ENCODE peak calls at places on chromosomes 1 and 21, in four cellular contexts. Q is neural progenitor cell, N is hepatocyte, G is IMR-90. U is an unnamed sample. For H3K27me3 and H3K4me1, the result is how much of the 10 kb centered on the place peaks cover.

GRCh38 chr1:229165327-229165726 is 105.6 kb upstream of the RAB4A start:
- DNase-seq in Q (no peak), N (no peak), G (no peak), U (no peak)

GRCh38 chr1:117757668-117758067 is 151.8 kb downstream of the TENT5C start:
- DNase-seq in Q (no peak), N (no peak), G (peak), U (no peak)

GRCh38 chr1:202058001-202058908 is 47.9 kb downstream of the ELF3 start:
- DNase-seq in Q (no peak), N (no peak), G (peak), U (peak)

GRCh38 chr1:206098242-206098919 is 18.8 kb downstream of the AVPR1B start:
- DNase-seq in Q (no peak), N (no peak), G (no peak), U (no peak)

GRCh38 chr1:119298687-119299086 is 69.9 kb upstream of the HAO2 start:
- DNase-seq in Q (no peak), N (no peak), G (peak), U (no peak)

GRCh38 chr1:232110281-232111090 is 483.9 kb downstream of the DISC1 start:
- DNase-seq in Q (peak), N (peak), G (peak), U (no peak)

GRCh38 chr1:207918571-207918970 is 7.6 kb upstream of the CD34 start:
- DNase-seq in Q (peak), N (no peak), G (no peak), U (no peak)

GRCh38 chr21:15928196-15928595 is 198.4 kb downstream of the USP25 start:
- DNase-seq in Q (no peak), N (no peak), G (no peak), U (no peak)

GRCh38 chr21:26840206-26840605 is 5.0 kb downstream of the ADAMTS1 start:
- DNase-seq in Q (no peak), N (no peak), G (no peak), U (no peak)

GRCh38 chr1:84907095-84907827 is 14.3 kb upstream of the LPAR3 start:
- DNase-seq in Q (no peak), N (no peak), G (peak), U (no peak)

GRCh38 chr1:37831809-37832208 is 23.8 kb upstream of the YRDC start:
- DNase-seq in Q (no peak), N (no peak), G (no peak), U (no peak)

GRCh38 chr1:9728451-9729295 is 77.1 kb downstream of the PIK3CD start:
- DNase-seq in Q (no peak), N (no peak), G (no peak), U (no peak)

GRCh38 chr1:41422306-41422705 is 61.1 kb downstream of the FOXO6 start:
- DNase-seq in Q (no peak), N (no peak), G (no peak), U (no peak)

GRCh38 chr1:48853006-48853405 is 76.3 kb upstream of the BEND5 start:
- DNase-seq in Q (no peak), N (no peak), G (peak), U (peak)

GRCh38 chr21:42781981-42782722 is 97.2 kb downstream of the WDR4 start:
- DNase-seq in Q (no peak), N (no peak), G (no peak), U (no peak)

GRCh38 chr1:14522331-14523241 is 75.9 kb upstream of the KAZN start:
- DNase-seq in Q (peak), N (peak), G (peak), U (no peak)

GRCh38 chr1:77424236-77424635 is 142.4 kb downstream of the AK5 start:
- DNase-seq in Q (no peak), N (no peak), G (peak), U (no peak)

GRCh38 chr1:95197616-95198252 is 36.3 kb upstream of the RWDD3 start:
- DNase-seq in Q (peak), N (no peak), G (peak), U (no peak)

GRCh38 chr1:19932866-19933265 is 9.4 kb upstream of the PLA2G2E start:
- DNase-seq in Q (no peak), N (no peak), G (no peak), U (no peak)

GRCh38 chr1:1402081-1402900 is 3.2 kb upstream of the CCNL2 start:
- DNase-seq in Q (peak), N (peak), G (peak), U (peak)

GRCh38 chr1:153680120-153680403 is 1.6 kb downstream of the NPR1 start:
- DNase-seq in Q (no peak), N (no peak), G (no peak), U (no peak)

GRCh38 chr1:36482724-36483388 is at the start of gene CSF3R:
- DNase-seq in Q (no peak), N (no peak), G (no peak), U (no peak)

GRCh38 chr1:82388679-82389078 is 587.9 kb downstream of the ADGRL2 start:
- DNase-seq in Q (no peak), N (peak), G (peak), U (no peak)

GRCh38 chr1:157133431-157133830 is 4.8 kb downstream of the ETV3 start:
- DNase-seq in Q (no peak), N (no peak), G (no peak), U (no peak)

GRCh38 chr1:157135646-157136045 is 2.5 kb downstream of the ETV3 start:
- DNase-seq in Q (no peak), N (no peak), G (no peak), U (peak)

GRCh38 chr1:157136133-157136532 is 2.1 kb downstream of the ETV3 start:
- DNase-seq in Q (no peak), N (peak), G (no peak), U (no peak)

GRCh38 chr1:157135070-157135469 is 3.1 kb downstream of the ETV3 start:
- DNase-seq in Q (no peak), N (no peak), G (no peak), U (no peak)

DNA sequence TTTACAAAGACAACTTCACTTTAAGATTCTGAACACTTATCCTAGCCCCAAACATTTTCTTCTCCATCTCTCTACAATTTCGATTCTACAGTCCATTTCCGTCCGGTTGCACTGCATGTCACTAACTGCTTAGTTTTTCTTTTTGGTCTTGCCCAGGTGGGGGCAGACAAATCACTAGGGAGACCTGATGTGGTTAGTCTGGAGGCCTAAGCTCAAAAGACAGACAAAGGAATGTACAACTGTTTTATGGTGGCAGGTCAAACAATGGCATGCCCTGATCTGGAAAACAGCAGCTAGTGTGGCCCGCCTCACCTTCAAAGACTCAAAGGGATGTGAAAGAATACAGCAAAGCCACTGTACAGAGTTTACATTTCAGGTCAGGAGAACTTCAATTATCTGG is 3.8 kb downstream of the ETV3 start:
- DNase-seq in Q (no peak), N (no peak), G (no peak), U (no peak)
- H3K4me2 ChIP-seq in Q (no peak), N (peak), G (no peak), U (no peak)

GRCh38 chr1:228003461-228004330 is 3.1 kb upstream of the WNT3A start:
- DNase-seq in Q (no peak), N (no peak), G (no peak), U (no peak)

GRCh38 chr1:228004331-228004871 is 2.4 kb upstream of the WNT3A start:
- DNase-seq in Q (peak), N (peak), G (no peak), U (peak)

GRCh38 chr1:228000836-228001563 is 5.8 kb upstream of the WNT3A start:
- DNase-seq in Q (no peak), N (no peak), G (no peak), U (no peak)

GRCh38 chr1:228001738-228002535 is 4.9 kb upstream of the WNT3A start:
- DNase-seq in Q (no peak), N (no peak), G (no peak), U (no peak)

DNA sequence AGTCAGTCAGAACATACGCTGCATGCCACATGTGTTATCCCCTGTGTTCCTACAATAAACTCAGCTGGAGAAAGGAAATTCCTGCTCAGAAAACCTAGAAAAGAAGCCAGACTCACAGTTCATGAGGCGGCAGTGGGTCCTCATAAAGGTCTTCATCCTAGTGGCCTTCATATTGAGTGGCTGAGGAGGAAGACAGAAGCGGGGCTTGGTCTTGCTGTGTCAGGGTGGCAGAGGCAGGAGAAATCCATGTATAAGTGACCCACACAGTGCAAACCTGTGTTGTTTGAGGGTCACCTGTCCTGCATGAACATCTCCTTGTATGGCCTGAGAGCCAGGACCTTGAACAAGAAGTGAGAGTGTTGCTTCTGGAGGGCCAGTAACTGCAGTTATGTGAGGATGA is 4.0 kb upstream of the WNT3A start:
- DNase-seq in Q (no peak), N (no peak), G (no peak), U (no peak)
- H3K27me3 ChIP-seq in Q (half or more), N (half or more), G (half or more), U (under half)

GRCh38 chr1:214213136-214213535 is 67.8 kb upstream of the SMYD2 start:
- DNase-seq in Q (no peak), N (no peak), G (peak), U (peak)

GRCh38 chr1:214214851-214215250 is 66.1 kb upstream of the SMYD2 start:
- DNase-seq in Q (no peak), N (no peak), G (no peak), U (no peak)

GRCh38 chr1:214216779-214217178 is 64.2 kb upstream of the SMYD2 start:
- DNase-seq in Q (no peak), N (peak), G (no peak), U (peak)

GRCh38 chr1:214215583-214215982 is 65.4 kb upstream of the SMYD2 start:
- DNase-seq in Q (no peak), N (no peak), G (peak), U (no peak)

GRCh38 chr1:214216031-214216430 is 64.9 kb upstream of the SMYD2 start:
- DNase-seq in Q (no peak), N (no peak), G (no peak), U (no peak)
- H3K4me1 ChIP-seq in Q (under half), N (under half), G (under half), U (half or more)

GRCh38 chr1:53324321-53324720 is 3.5 kb downstream of the LRP8 start:
- DNase-seq in Q (no peak), N (no peak), G (no peak), U (no peak)
- H3K4me2 ChIP-seq in Q (no peak), N (no peak), G (no peak), U (peak)

GRCh38 chr1:29043270-29043971 is 80.3 kb downstream of the TMEM200B start:
- DNase-seq in Q (no peak), N (no peak), G (no peak), U (no peak)
- H3K27me3 ChIP-seq in Q (under half), N (under half), G (under half), U (under half)

GRCh38 chr1:50424940-50425375 is 1.7 kb upstream of the DMRTA2 start:
- DNase-seq in Q (peak), N (no peak), G (no peak), U (no peak)
- H3K4me1 ChIP-seq in Q (under half), N (under half), G (under half), U (under half)

DNA sequence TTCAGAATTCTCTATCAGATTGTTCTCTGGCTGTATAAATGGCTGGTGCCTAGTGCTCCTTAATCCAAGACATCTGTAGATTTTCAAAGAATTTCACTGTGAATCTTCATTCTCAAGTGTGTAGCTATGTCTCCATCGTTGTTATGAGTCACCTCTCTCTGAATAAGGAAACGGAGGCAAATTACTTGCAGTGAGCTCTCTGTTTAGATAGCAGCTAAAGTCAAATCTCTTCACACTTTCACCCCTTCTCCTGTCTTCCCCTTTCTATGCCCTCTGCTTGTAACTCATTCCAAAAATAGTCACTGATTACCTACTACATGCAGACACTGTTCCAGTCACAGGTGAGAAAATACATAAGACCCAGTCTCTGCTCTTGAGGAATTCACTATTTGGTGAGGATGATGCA is 39.7 kb downstream of the CHML start:
- DNase-seq in Q (no peak), N (peak), G (peak), U (no peak)
- H3K4me2 ChIP-seq in Q (no peak), N (no peak), G (no peak), U (no peak)